ENCODE peak calls at places on chromosomes 16 and 17, in ten cellular contexts. H, T, A, E, I, O, X, K, D and F are unnamed samples.
A peak's percentile ranks its signal among the peaks of the same experiment; 100 is the strongest.

GRCh38 chr17:27760069-27760885 is 40.1 kb downstream of the NOS2 start:
- DNase-seq in X (peak; percentile 21), T (peak; percentile 88), O (peak; percentile 44), E (peak; percentile 42), I (peak; percentile 6), H (peak; percentile 62), K (peak; percentile 54), D (no peak), A (peak; percentile 61), F (peak; percentile 71)

GRCh38 chr17:78991017-78991783 is 11.5 kb upstream of the LGALS3BP start:
- DNase-seq in A (no peak), O (no peak), K (no peak), H (no peak), I (no peak), D (no peak), X (no peak), E (no peak), T (no peak), F (no peak)

GRCh38 chr17:65191805-65192740 is 54.9 kb downstream of the RGS9 start:
- DNase-seq in T (peak; percentile 39), E (peak; percentile 69), D (no peak), A (no peak), H (no peak), K (no peak), I (no peak), X (no peak), O (peak; percentile 53), F (peak; percentile 63)

GRCh38 chr16:83533193-83533592 is 274.6 kb upstream of the HSBP1 start:
- DNase-seq in X (no peak), I (no peak), A (no peak), D (no peak), O (peak; percentile 25), T (no peak), H (no peak), K (no peak), E (peak; percentile 76), F (peak; percentile 29)

GRCh38 chr16:76278086-76278485 is 885 bp downstream of the CNTNAP4 start:
- DNase-seq in K (no peak), X (peak; percentile 70), D (no peak), O (no peak), H (no peak), E (no peak), A (no peak), I (no peak), T (no peak), F (no peak)

GRCh38 chr16:10964891-10965326 is 20.5 kb downstream of the CLEC16A start:
- DNase-seq in X (no peak), E (no peak), A (no peak), I (no peak), T (no peak), H (no peak), K (peak; percentile 65), D (no peak), O (no peak), F (no peak)

GRCh38 chr16:22161999-22162657 is at the start of gene SDR42E2:
- DNase-seq in X (no peak), D (no peak), A (no peak), T (peak; percentile 99), E (no peak), H (no peak), I (peak; percentile 12), K (no peak), O (no peak), F (peak; percentile 60)

GRCh38 chr17:61335105-61335844 is 64.4 kb upstream of the TBX2 start:
- DNase-seq in H (no peak), E (no peak), D (no peak), X (no peak), I (no peak), O (no peak), A (no peak), K (no peak), T (no peak), F (no peak)

GRCh38 chr16:12833939-12834338 is 30.3 kb upstream of the CPPED1 start:
- DNase-seq in K (no peak), A (no peak), O (peak; percentile 13), D (no peak), X (no peak), H (no peak), E (peak; percentile 69), T (peak; percentile 17), I (no peak), F (peak; percentile 74)

GRCh38 chr17:78915872-78916632 is 9.1 kb downstream of the TIMP2 start:
- DNase-seq in T (no peak), K (no peak), O (peak; percentile 65), D (no peak), I (no peak), H (no peak), X (no peak), A (no peak), E (peak; percentile 78), F (peak; percentile 57)

GRCh38 chr17:77354420-77354720 is 213.6 kb downstream of the SEC14L1 start:
- DNase-seq in A (no peak), I (no peak), X (no peak), O (no peak), T (no peak), K (no peak), D (no peak), H (no peak), E (no peak), F (no peak)

GRCh38 chr16:26963109-26963508 is 103.6 kb upstream of the C16orf82 start:
- DNase-seq in T (peak; percentile 85), X (no peak), K (no peak), A (no peak), I (no peak), O (peak; percentile 29), E (peak; percentile 9), D (no peak), H (no peak), F (peak; percentile 77)

GRCh38 chr17:4120332-4120731 is 22.5 kb downstream of the ZZEF1 start:
- DNase-seq in D (no peak), O (no peak), H (no peak), I (no peak), T (no peak), A (no peak), K (no peak), E (no peak), X (no peak), F (no peak)

GRCh38 chr16:1543085-1543896 is 9.8 kb downstream of the TMEM204 start:
- DNase-seq in T (peak; percentile 91), K (peak; percentile 55), D (no peak), O (peak; percentile 80), H (no peak), E (peak; percentile 95), I (no peak), A (no peak), X (peak; percentile 61), F (peak; percentile 71)

GRCh38 chr17:37067555-37068111 is 118.9 kb downstream of the AATF start:
- DNase-seq in H (no peak), E (peak; percentile 90), D (no peak), I (no peak), X (no peak), O (peak; percentile 93), A (no peak), T (peak; percentile 35), K (no peak), F (peak; percentile 66)

GRCh38 chr16:67192781-67193260 is 866 bp downstream of the E2F4 start:
- DNase-seq in I (no peak), D (no peak), H (no peak), T (peak; percentile 54), O (no peak), K (no peak), X (no peak), E (no peak), A (no peak), F (no peak)

GRCh38 chr16:31118223-31119155 is 1.0 kb downstream of the KAT8 start:
- DNase-seq in O (peak; percentile 66), A (no peak), X (no peak), D (no peak), E (no peak), K (no peak), T (peak; percentile 21), H (no peak), I (no peak), F (no peak)

GRCh38 chr17:57493171-57493570 is 236.8 kb downstream of the MSI2 start:
- DNase-seq in X (no peak), A (no peak), D (no peak), I (no peak), O (no peak), E (no peak), T (no peak), K (no peak), H (no peak), F (no peak)

GRCh38 chr16:3503513-3503912 is 2.7 kb downstream of the CLUAP1 start:
- DNase-seq in T (no peak), H (no peak), I (no peak), O (no peak), A (no peak), K (no peak), D (no peak), E (no peak), X (no peak), F (no peak)

GRCh38 chr17:69592692-69593350 is 178.3 kb downstream of the MAP2K6 start:
- DNase-seq in E (no peak), D (no peak), O (peak; percentile 21), T (no peak), A (no peak), K (no peak), H (no peak), I (no peak), X (no peak), F (no peak)

GRCh38 chr17:31525801-31526549 is 134.5 kb downstream of the RAB11FIP4 start:
- DNase-seq in D (no peak), T (peak; percentile 79), I (no peak), A (no peak), O (peak; percentile 42), H (no peak), K (no peak), E (peak; percentile 19), X (no peak), F (peak; percentile 63)

GRCh38 chr17:18877104-18877503 is 19.2 kb downstream of the PRPSAP2 start:
- DNase-seq in H (no peak), K (no peak), O (peak; percentile 18), I (no peak), T (no peak), D (no peak), X (no peak), E (peak; percentile 52), A (no peak), F (no peak)

GRCh38 chr17:76864024-76864423 is 4.2 kb upstream of the MGAT5B start:
- DNase-seq in T (no peak), E (no peak), O (no peak), X (no peak), H (no peak), A (no peak), D (no peak), I (no peak), K (no peak), F (no peak)

GRCh38 chr16:71537643-71538042 is 11.4 kb downstream of the CHST4 start:
- DNase-seq in X (peak; percentile 42), I (no peak), A (peak; percentile 34), E (peak; percentile 12), H (no peak), K (peak; percentile 21), D (no peak), O (peak; percentile 39), T (peak; percentile 65), F (peak; percentile 76)

GRCh38 chr16:58025351-58026138 is at the start of gene MMP15:
- DNase-seq in I (peak; percentile 62), K (peak; percentile 29), O (peak; percentile 67), X (no peak), D (no peak), A (no peak), E (peak; percentile 76), H (no peak), T (peak; percentile 97), F (peak; percentile 99)

GRCh38 chr16:64440421-64440831 is 681.4 kb downstream of the CDH11 start:
- DNase-seq in I (no peak), K (no peak), A (no peak), O (peak; percentile 91), E (peak; percentile 6), D (no peak), X (no peak), T (no peak), H (no peak), F (no peak)

GRCh38 chr17:32731556-32732295 is 145.2 kb downstream of the MYO1D start:
- DNase-seq in O (no peak), H (no peak), E (no peak), T (peak; percentile 12), I (no peak), K (no peak), X (no peak), A (no peak), D (no peak), F (no peak)

GRCh38 chr17:71975331-71975801 is 145.5 kb upstream of the SOX9 start:
- DNase-seq in D (no peak), T (peak; percentile 19), K (no peak), I (no peak), A (no peak), O (peak; percentile 60), E (peak; percentile 44), X (peak; percentile 23), H (no peak), F (peak; percentile 15)